ENCODE peak calls at places on chromosomes 1 and 21, in eight cellular contexts. W is NCI-H226; O is stimulated activated CD8-positive, alpha-beta memory T cell treated with anti-CD3 and anti-CD28 coated beads, Interleukin-7, amount 100 ng/mL, for 4 hours; B is Calu3; P is cardiac fibroblast; E is fibroblast of pulmonary artery; Z is progenitor cell of endocrine pancreas; N is uterus. S is an unnamed sample.

GRCh38 chr1:29511436-29511835 is 275.1 kb downstream of the PTPRU start:
- DNase-seq in N (no peak), P (no peak), B (no peak), Z (no peak), O (no peak), E (no peak), W (no peak), S (no peak)

GRCh38 chr1:90512441-90512840 is 204.7 kb downstream of the BARHL2 start:
- DNase-seq in O (no peak), B (no peak), W (no peak), Z (no peak), E (no peak), N (no peak), P (no peak), S (no peak)

GRCh38 chr1:227917081-227917950 is 30.4 kb downstream of the WNT9A start:
- DNase-seq in E (no peak), P (no peak), Z (no peak), W (no peak), B (no peak), N (no peak), O (no peak), S (no peak)

GRCh38 chr1:246108278-246108925 is 398.7 kb downstream of the SMYD3 start:
- DNase-seq in Z (no peak), O (no peak), W (no peak), E (no peak), B (no peak), P (no peak), N (no peak), S (no peak)

GRCh38 chr1:214570442-214570841 is 19.0 kb upstream of the PTPN14 start:
- DNase-seq in P (peak), B (no peak), W (peak), N (no peak), E (peak), Z (no peak), O (no peak), S (no peak)

GRCh38 chr1:219463629-219464028 is 149.3 kb downstream of the ZC3H11B start:
- DNase-seq in N (no peak), O (no peak), E (no peak), P (peak), B (no peak), Z (no peak), W (no peak), S (no peak)

GRCh38 chr21:42666023-42666747 is 12.8 kb downstream of the PDE9A start:
- DNase-seq in E (no peak), O (no peak), B (peak), W (no peak), P (no peak), N (no peak), Z (no peak), S (no peak)

GRCh38 chr1:10733967-10734366 is 62.5 kb downstream of the CASZ1 start:
- DNase-seq in P (no peak), B (no peak), W (no peak), O (no peak), Z (no peak), N (no peak), E (no peak), S (no peak)

GRCh38 chr21:42202321-42202720 is 16.6 kb upstream of the ABCG1 start:
- DNase-seq in E (peak), Z (no peak), B (no peak), O (no peak), P (no peak), W (peak), N (no peak), S (no peak)

GRCh38 chr1:7220712-7221252 is 435.5 kb downstream of the CAMTA1 start:
- DNase-seq in P (no peak), Z (no peak), N (no peak), W (no peak), O (no peak), E (no peak), B (no peak), S (no peak)

GRCh38 chr1:21106709-21107108 is 70.0 kb downstream of the EIF4G3 start:
- DNase-seq in N (no peak), P (no peak), W (no peak), E (no peak), B (no peak), O (no peak), Z (no peak), S (no peak)

GRCh38 chr1:94013331-94013925 is 104.2 kb upstream of the GCLM start:
- DNase-seq in W (no peak), E (no peak), O (no peak), Z (no peak), B (no peak), P (no peak), N (no peak), S (no peak)

GRCh38 chr1:97668945-97669344 is 251.9 kb downstream of the DPYD start:
- DNase-seq in O (no peak), B (peak), W (peak), P (peak), N (no peak), Z (no peak), E (peak), S (no peak)

GRCh38 chr1:221839794-221840395 is 98.0 kb upstream of the DUSP10 start:
- DNase-seq in P (peak), Z (no peak), O (peak), B (peak), N (no peak), E (peak), W (peak), S (peak)

GRCh38 chr1:55234016-55234415 is 18.9 kb upstream of the USP24 start:
- DNase-seq in W (no peak), P (peak), Z (no peak), E (no peak), O (no peak), B (no peak), N (no peak), S (no peak)

GRCh38 chr1:51728611-51729155 is 111.8 kb downstream of the OSBPL9 start:
- DNase-seq in Z (no peak), E (no peak), W (no peak), B (no peak), N (no peak), P (no peak), O (no peak), S (no peak)

GRCh38 chr1:34929497-34929852 is at the start of gene DLGAP3:
- DNase-seq in P (no peak), N (no peak), O (no peak), E (no peak), Z (peak), B (no peak), W (no peak), S (no peak)

GRCh38 chr1:31010081-31010989 is 55.2 kb downstream of the PUM1 start:
- DNase-seq in N (no peak), E (no peak), O (no peak), P (no peak), Z (no peak), B (no peak), W (no peak), S (no peak)

GRCh38 chr1:240946926-240947325 is 335.0 kb upstream of the GREM2 start:
- DNase-seq in O (no peak), E (peak), W (no peak), P (peak), Z (no peak), B (peak), N (no peak), S (no peak)

GRCh38 chr1:55682198-55682597 is 467.0 kb upstream of the USP24 start:
- DNase-seq in W (no peak), P (no peak), B (no peak), E (no peak), Z (no peak), N (no peak), O (no peak), S (no peak)

GRCh38 chr1:199272690-199273089 is 633.9 kb downstream of the PTPRC start:
- DNase-seq in P (peak), O (no peak), E (peak), W (peak), B (peak), Z (no peak), N (no peak), S (no peak)

GRCh38 chr1:218164111-218164929 is 120.8 kb upstream of the RRP15 start:
- DNase-seq in O (no peak), P (peak), W (no peak), B (peak), N (no peak), E (peak), Z (peak), S (no peak)

GRCh38 chr1:45187735-45188134 is 18.7 kb downstream of the ZSWIM5 start:
- DNase-seq in W (no peak), E (peak), B (no peak), P (no peak), Z (no peak), O (no peak), N (no peak), S (no peak)

GRCh38 chr1:219988387-219988786 is 57.9 kb downstream of the EPRS1 start:
- DNase-seq in P (no peak), E (no peak), Z (no peak), W (no peak), O (no peak), B (no peak), N (no peak), S (no peak)

GRCh38 chr1:41333146-41333784 is 28.0 kb upstream of the FOXO6 start:
- DNase-seq in Z (no peak), O (peak), B (no peak), N (no peak), E (peak), W (peak), P (peak), S (no peak)

GRCh38 chr1:117336087-117336817 is 31.0 kb upstream of the MAN1A2 start:
- DNase-seq in B (no peak), N (no peak), P (no peak), Z (no peak), E (no peak), O (no peak), W (no peak), S (no peak)

GRCh38 chr1:44531785-44532566 is 126.9 kb downstream of the RNF220 start:
- DNase-seq in Z (no peak), P (peak), N (no peak), B (peak), O (no peak), E (peak), W (peak), S (no peak)

GRCh38 chr1:34742667-34743270 is 12.1 kb upstream of the GJB5 start:
- DNase-seq in N (peak), B (peak), P (peak), Z (peak), E (peak), O (peak), W (peak), S (peak)

S was measured in effector CD4-positive, alpha-beta T cell.